ENCODE peak calls at places on chromosomes 4 and X, in four cellular contexts. D is endothelial cell of umbilical vein, J is cardiac muscle cell, Y is right lobe of liver. O is an unnamed sample.

GRCh38 chr4:176856421-176856820 is 63.7 kb upstream of the VEGFC start:
- DNase-seq in D (no peak), J (no peak), Y (no peak), O (no peak)

GRCh38 chrX:70554081-70554480 is 109.4 kb downstream of the DLG3 start:
- DNase-seq in D (peak; percentile 9), J (peak; percentile 58), Y (no peak), O (peak; percentile 71)

GRCh38 chr4:2076908-2077534 is 17.9 kb downstream of the NAT8L start:
- DNase-seq in D (no peak), J (no peak), Y (peak; percentile 31), O (no peak)

GRCh38 chrX:150291014-150291413 is 72.1 kb upstream of the MAMLD1 start:
- DNase-seq in D (no peak), J (no peak), Y (peak; percentile 91), O (no peak)

GRCh38 chr4:48931459-48931858 is 24.9 kb upstream of the OCIAD2 start:
- DNase-seq in D (no peak), J (no peak), Y (no peak), O (peak; percentile 28)

GRCh38 chr4:93710101-93710846 is 118.3 kb upstream of the ATOH1 start:
- DNase-seq in D (no peak), J (no peak), Y (no peak), O (no peak)

GRCh38 chr4:54231419-54232150 is 2.5 kb downstream of the PDGFRA start:
- DNase-seq in D (no peak), J (peak; percentile 78), Y (peak; percentile 50), O (peak; percentile 78)

GRCh38 chrX:154779261-154779660 is 16.6 kb downstream of the DKC1 start:
- DNase-seq in D (no peak), J (peak; percentile 51), Y (no peak), O (peak; percentile 9)

GRCh38 chr4:127686656-127687055 is 43.5 kb upstream of the SLC25A31 start:
- DNase-seq in D (peak; percentile 42), J (peak; percentile 2), Y (no peak), O (no peak)

GRCh38 chr4:8840816-8841455 is 30.7 kb downstream of the HMX1 start:
- DNase-seq in D (no peak), J (no peak), Y (peak; percentile 33), O (no peak)

GRCh38 chrX:153956044-153956907 is 11.8 kb upstream of the RENBP start:
- DNase-seq in D (no peak), J (no peak), Y (no peak), O (no peak)

GRCh38 chrX:352181-352580 is 33.6 kb upstream of the GTPBP6 start:
- DNase-seq in D (no peak), J (no peak), Y (no peak), O (no peak)

GRCh38 chr4:40856836-40857362 is 107.1 kb downstream of the NSUN7 start:
- DNase-seq in D (peak; percentile 42), J (peak; percentile 60), Y (no peak), O (peak; percentile 38)

GRCh38 chr4:3675251-3676115 is 90.7 kb upstream of the ADRA2C start:
- DNase-seq in D (no peak), J (no peak), Y (no peak), O (no peak)

GRCh38 chrX:19064175-19064574 is 58.1 kb downstream of the ADGRG2 start:
- DNase-seq in D (no peak), J (peak; percentile 18), Y (no peak), O (no peak)

GRCh38 chr4:128387600-128388351 is 100.2 kb upstream of the PGRMC2 start:
- DNase-seq in D (no peak), J (no peak), Y (no peak), O (no peak)

GRCh38 chr4:56077676-56078075 is 128.9 kb downstream of the CEP135 start:
- DNase-seq in D (no peak), J (peak; percentile 37), Y (no peak), O (peak; percentile 10)

GRCh38 chr4:153509724-153510123 is 43.6 kb downstream of the TMEM131L start:
- DNase-seq in D (no peak), J (no peak), Y (no peak), O (no peak)

GRCh38 chr4:14428125-14428524 is 574.2 kb upstream of the CPEB2 start:
- DNase-seq in D (no peak), J (no peak), Y (no peak), O (no peak)

GRCh38 chr4:7694256-7694775 is 245.3 kb downstream of the AFAP1 start:
- DNase-seq in D (no peak), J (no peak), Y (no peak), O (no peak)

GRCh38 chrX:85506871-85507270 is 127.4 kb upstream of the POF1B start:
- DNase-seq in D (no peak), J (no peak), Y (no peak), O (no peak)

GRCh38 chrX:134377537-134377936 is 82.4 kb upstream of the HPRT1 start:
- DNase-seq in D (peak; percentile 45), J (peak; percentile 65), Y (no peak), O (peak; percentile 42)

GRCh38 chr4:36281384-36282106 is at the start of gene DTHD1:
- DNase-seq in D (no peak), J (no peak), Y (no peak), O (no peak)

GRCh38 chr4:75869100-75869499 is 33.2 kb downstream of the PPEF2 start:
- DNase-seq in D (no peak), J (no peak), Y (no peak), O (no peak)
- H3K9me3 ChIP-seq in D (no peaks in the 10 kb centered on the region), J (no peaks in the 10 kb centered on the region), Y (no peaks in the 10 kb centered on the region), O (no peaks in the 10 kb centered on the region)

DNA sequence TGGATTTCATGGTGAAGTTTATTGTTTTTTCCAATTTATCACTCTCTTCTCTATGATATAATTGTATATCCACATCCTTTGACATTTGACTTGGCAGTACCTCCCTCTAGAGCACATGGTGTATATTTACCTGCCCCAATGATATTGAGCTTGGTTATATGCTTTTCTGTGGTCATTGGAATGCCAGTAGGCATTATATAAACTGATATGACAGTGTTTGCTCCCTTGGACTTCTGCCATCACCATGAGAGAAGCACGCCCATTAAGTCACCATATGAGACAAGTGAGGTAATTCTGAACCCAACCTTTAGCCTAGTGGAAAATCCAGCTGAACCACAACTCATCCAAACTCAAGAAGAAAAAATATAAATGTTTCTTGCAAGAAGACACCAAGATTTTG is 2761.5 kb downstream of the ARAP2 start:
- DNase-seq in D (no peak), J (no peak), Y (no peak), O (no peak)
- H3K9me3 ChIP-seq in D (no peaks in the 10 kb centered on the region), J (no peaks in the 10 kb centered on the region), Y (no peaks in the 10 kb centered on the region), O (no peaks in the 10 kb centered on the region)

DNA sequence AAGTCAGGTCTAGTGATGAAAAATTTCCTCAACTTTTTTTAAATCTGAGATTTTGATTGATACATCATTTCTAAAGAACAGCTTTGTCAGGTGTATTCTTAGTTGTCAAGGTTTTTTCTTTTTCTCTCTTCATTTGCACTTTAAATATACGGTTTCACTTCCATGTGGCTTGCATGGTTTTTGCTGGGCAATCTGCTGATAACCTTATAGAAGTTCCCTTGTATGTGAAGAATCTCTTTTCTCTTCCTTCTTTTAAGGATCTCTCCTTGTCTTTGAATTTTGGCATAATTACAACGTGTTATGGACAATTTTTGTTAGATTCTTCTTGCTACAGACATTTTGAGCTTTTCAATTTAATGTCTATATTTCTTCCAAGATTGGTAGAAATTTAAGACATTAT is 76.4 kb downstream of the ZNF721 start:
- DNase-seq in D (no peak), J (no peak), Y (no peak), O (no peak)
- H3K9me3 ChIP-seq in D (peaks cover 10% of the 10 kb centered on the region), J (peaks cover 3% of the 10 kb centered on the region), Y (peaks cover 6% of the 10 kb centered on the region), O (peaks cover 100% of the 10 kb centered on the region)

GRCh38 chr4:175051974-175052373 is 133.8 kb downstream of the ADAM29 start:
- DNase-seq in D (no peak), J (no peak), Y (no peak), O (no peak)

DNA sequence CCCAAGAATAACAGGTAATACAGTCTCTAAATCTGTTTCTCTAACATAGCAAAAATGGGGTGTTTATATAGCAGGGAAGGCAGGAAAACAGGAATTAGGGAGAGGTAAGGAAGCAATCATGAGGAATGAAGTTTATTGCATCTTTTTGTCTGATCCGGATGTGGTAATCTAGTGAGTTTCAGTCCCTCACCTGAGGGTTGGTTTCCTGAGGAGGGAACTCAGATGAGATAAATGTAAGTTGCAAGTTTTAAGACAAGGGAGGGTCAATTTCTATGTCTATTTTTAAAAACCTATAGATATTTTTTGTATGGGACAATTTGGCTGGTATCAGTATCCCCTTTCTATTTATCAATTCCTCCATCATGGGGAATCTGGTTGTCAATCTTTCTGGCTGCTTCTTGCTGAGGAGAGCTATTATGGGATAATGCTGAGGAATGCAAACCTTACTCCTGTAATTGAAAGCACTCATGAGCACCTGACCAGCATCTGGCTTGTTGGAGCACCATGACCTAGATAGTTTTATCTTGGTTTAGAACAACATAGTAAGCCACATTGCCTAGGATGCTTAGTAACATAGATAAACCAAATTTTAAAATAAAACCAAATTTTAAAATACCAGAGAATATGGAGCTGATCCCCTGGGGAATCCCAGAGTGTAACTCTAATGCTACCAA is 130.1 kb downstream of the ADAM29 start:
- DNase-seq in D (no peak), J (no peak), Y (no peak), O (no peak)
- H3K9me3 ChIP-seq in D (peaks cover 2% of the 10 kb centered on the region), J (no peaks in the 10 kb centered on the region), Y (no peaks in the 10 kb centered on the region), O (peaks cover 3% of the 10 kb centered on the region)

GRCh38 chr4:161496-162284 is 37.4 kb downstream of the ZNF718 start:
- DNase-seq in D (no peak), J (no peak), Y (no peak), O (no peak)
- H3K9me3 ChIP-seq in D (peaks cover 17% of the 10 kb centered on the region), J (peaks cover 22% of the 10 kb centered on the region), Y (no peaks in the 10 kb centered on the region), O (peaks cover 93% of the 10 kb centered on the region)

GRCh38 chrX:48579259-48579658 is 5.0 kb downstream of the RBM3 start:
- DNase-seq in D (no peak), J (no peak), Y (no peak), O (no peak)

GRCh38 chrX:48575642-48576041 is 1.4 kb downstream of the RBM3 start:
- DNase-seq in D (no peak), J (no peak), Y (no peak), O (no peak)

GRCh38 chrX:48576108-48576507 is 1.8 kb downstream of the RBM3 start:
- DNase-seq in D (no peak), J (no peak), Y (no peak), O (no peak)

GRCh38 chrX:48580662-48581061 is 6.4 kb downstream of the RBM3 start:
- DNase-seq in D (no peak), J (no peak), Y (no peak), O (no peak)

DNA sequence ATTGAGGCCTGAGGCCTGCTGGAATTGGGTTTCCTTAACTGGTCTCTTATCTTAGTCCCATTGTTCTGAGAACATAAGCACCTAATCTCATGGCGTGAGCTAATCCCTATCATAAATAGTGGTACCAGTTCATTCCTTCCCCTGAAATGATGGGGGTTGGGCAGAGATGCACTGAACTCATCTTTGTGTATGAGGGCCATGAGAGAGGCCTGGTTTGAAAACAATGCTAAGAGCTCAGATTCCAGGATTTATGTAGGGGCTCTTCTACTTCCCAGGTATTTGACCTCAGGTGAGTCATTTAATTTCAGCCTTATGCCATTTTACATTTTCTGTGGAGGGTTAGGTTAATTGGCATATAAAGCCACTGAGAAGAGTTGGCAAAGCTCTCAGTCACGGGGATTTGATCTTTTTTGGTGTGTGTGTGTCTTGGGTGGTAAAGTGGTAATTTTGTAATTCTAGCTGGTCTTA is 4.4 kb downstream of the RBM3 start:
- DNase-seq in D (no peak), J (no peak), Y (no peak), O (no peak)
- H3K9me3 ChIP-seq in D (no peaks in the 10 kb centered on the region), J (no peaks in the 10 kb centered on the region), Y (no peaks in the 10 kb centered on the region), O (no peaks in the 10 kb centered on the region)

DNA sequence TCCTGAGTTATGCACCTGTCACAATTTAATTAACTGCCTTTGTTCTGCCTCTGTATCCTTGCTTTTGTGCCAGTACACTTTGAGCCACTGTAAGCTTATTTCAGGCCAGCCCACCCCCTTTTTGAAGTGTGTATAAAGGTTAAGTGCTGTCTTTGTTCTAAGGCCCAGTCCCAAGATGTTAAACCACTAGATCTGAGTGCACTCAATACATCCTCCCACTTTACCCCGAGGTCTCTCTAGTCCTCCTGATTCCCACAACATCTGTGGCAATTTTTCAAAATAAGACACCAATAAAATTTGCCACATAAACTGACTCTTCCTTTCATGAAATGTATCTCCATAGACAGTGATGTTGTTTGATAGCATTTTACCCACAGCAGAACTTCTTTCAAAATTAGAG is 124.1 kb upstream of the SPIN4 start:
- DNase-seq in D (no peak), J (no peak), Y (no peak), O (no peak)
- H3K9me3 ChIP-seq in D (no peaks in the 10 kb centered on the region), J (no peaks in the 10 kb centered on the region), Y (no peaks in the 10 kb centered on the region), O (peaks cover 50% of the 10 kb centered on the region)

O was measured in adipocyte.